ENCODE peak calls at places on chromosomes 12 and 14, in seven cellular contexts. U is iPS DF 19.7; J is EH; T is nucleus accumbens; K is posterior vena cava; W is stimulated activated CD4-positive, alpha-beta T cell treated with anti-CD3 and anti-CD28 coated beads, Interleukin-15, amount 100 ng/mL, for 1 hour; X is kidney epithelial cell. Y is an unnamed sample.

GRCh38 chr14:54529811-54530210 is 20.1 kb downstream of the CGRRF1 start:
- DNase-seq in U (no peak), J (peak), T (no peak), K (no peak), W (no peak), X (no peak), Y (no peak)

GRCh38 chr12:2490746-2491145 is 304.0 kb upstream of the FKBP4 start:
- DNase-seq in U (no peak), J (no peak), T (no peak), K (no peak), W (no peak), X (no peak), Y (no peak)

GRCh38 chr12:66269142-66269541 is 33.2 kb upstream of the HELB start:
- DNase-seq in U (no peak), J (no peak), T (no peak), K (no peak), W (no peak), X (no peak), Y (no peak)

GRCh38 chr12:26878661-26879119 is 45.7 kb upstream of the ITPR2 start:
- DNase-seq in U (no peak), J (peak), T (no peak), K (peak), W (no peak), X (peak), Y (no peak)

GRCh38 chr14:89365071-89365801 is 51.8 kb downstream of the FOXN3 start:
- DNase-seq in U (no peak), J (no peak), T (no peak), K (no peak), W (peak), X (no peak), Y (no peak)

GRCh38 chr14:58100735-58101368 is 51.2 kb downstream of the ARMH4 start:
- DNase-seq in U (no peak), J (peak), T (no peak), K (no peak), W (no peak), X (no peak), Y (no peak)

GRCh38 chr12:31238764-31239387 is 87.1 kb downstream of the SINHCAF start:
- DNase-seq in U (no peak), J (peak), T (no peak), K (peak), W (peak), X (no peak), Y (peak)

GRCh38 chr14:93266127-93266526 is 59.1 kb downstream of the UBR7 start:
- DNase-seq in U (no peak), J (no peak), T (no peak), K (no peak), W (no peak), X (no peak), Y (no peak)

GRCh38 chr12:10194160-10194559 is 15.3 kb downstream of the TMEM52B start:
- DNase-seq in U (no peak), J (peak), T (no peak), K (no peak), W (no peak), X (no peak), Y (no peak)

GRCh38 chr14:21626491-21627230 is 8.1 kb downstream of the OR10G2 start:
- DNase-seq in U (no peak), J (no peak), T (no peak), K (no peak), W (no peak), X (peak), Y (no peak)

GRCh38 chr12:52903855-52904508 is 894 bp downstream of the KRT8 start:
- DNase-seq in U (no peak), J (peak), T (no peak), K (no peak), W (no peak), X (no peak), Y (no peak)

GRCh38 chr14:94494085-94494484 is 15.2 kb downstream of the SERPINA12 start:
- DNase-seq in U (no peak), J (no peak), T (no peak), K (no peak), W (no peak), X (no peak), Y (no peak)

GRCh38 chr14:25411933-25412757 is 362.2 kb upstream of the STXBP6 start:
- DNase-seq in U (peak), J (no peak), T (peak), K (no peak), W (no peak), X (no peak), Y (no peak)

GRCh38 chr14:96103560-96104460 is 64.6 kb downstream of the C14orf132 start:
- DNase-seq in U (no peak), J (no peak), T (no peak), K (peak), W (no peak), X (no peak), Y (no peak)

GRCh38 chr12:46693518-46693917 is 132.3 kb downstream of the SLC38A4 start:
- DNase-seq in U (no peak), J (no peak), T (no peak), K (no peak), W (no peak), X (no peak), Y (no peak)

GRCh38 chr14:65718629-65719028 is 306.1 kb downstream of the FUT8 start:
- DNase-seq in U (no peak), J (no peak), T (no peak), K (no peak), W (no peak), X (no peak), Y (no peak)

GRCh38 chr14:52694761-52695480 is 437 bp downstream of the ERO1A start:
- DNase-seq in U (no peak), J (peak), T (no peak), K (no peak), W (peak), X (peak), Y (no peak)

GRCh38 chr14:59107819-59108218 is 80.6 kb upstream of the DAAM1 start:
- DNase-seq in U (no peak), J (no peak), T (no peak), K (no peak), W (no peak), X (no peak), Y (no peak)

GRCh38 chr14:51401272-51401671 is 161.2 kb downstream of the TMX1 start:
- DNase-seq in U (no peak), J (peak), T (no peak), K (no peak), W (no peak), X (no peak), Y (no peak)

GRCh38 chr12:48865141-48865440 is 579 bp downstream of the RND1 start:
- DNase-seq in U (no peak), J (no peak), T (no peak), K (no peak), W (no peak), X (no peak), Y (no peak)

GRCh38 chr14:90256354-90257131 is at the start of gene PSMC1:
- DNase-seq in U (peak), J (peak), T (peak), K (peak), W (peak), X (peak), Y (peak)

GRCh38 chr12:93518725-93519124 is 51.4 kb downstream of the MRPL42 start:
- DNase-seq in U (no peak), J (peak), T (no peak), K (no peak), W (no peak), X (peak), Y (no peak)

GRCh38 chr12:124398578-124399227 is 103.8 kb downstream of the RFLNA start:
- DNase-seq in U (no peak), J (no peak), T (peak), K (peak), W (no peak), X (no peak), Y (no peak)